ENCODE peak calls at places on chromosomes 13 and 19, in nine cellular contexts. One of them, this sample, is unnamed.

GRCh38 chr13:23985846-23986245 is 88.5 kb upstream of the C1QTNF9B start:
- DNase-seq in keratinocyte: no peak
- DNase-seq in activated CD4-positive, alpha-beta T cell treated with anti-CD3 and anti-CD28 coated beads for 24 hours: no peak
- DNase-seq in left ventricle myocardium inferior: no peak
- DNase-seq in RPMI7951: no peak
- DNase-seq in activated naive CD8-positive, alpha-beta T cell treated with anti-CD3 and anti-CD28 coated beads, Interleukin-2, amount 50 U/mL, for 24 hours: no peak
- DNase-seq in fibroblast of the conjunctiva: no peak
- DNase-seq in ovary: no peak
- DNase-seq in stimulated activated CD8-positive, alpha-beta memory T cell treated with anti-CD3 and anti-CD28 coated beads, Interleukin-7, amount 100 ng/mL, for 24 hours: no peak
- DNase-seq in this sample: no peak

GRCh38 chr19:55477905-55478304 is 1.5 kb downstream of the ZNF628 start:
- DNase-seq in activated naive CD8-positive, alpha-beta T cell treated with anti-CD3 and anti-CD28 coated beads, Interleukin-2, amount 50 U/mL, for 24 hours: no peak
- DNase-seq in fibroblast of the conjunctiva: no peak
- DNase-seq in stimulated activated CD8-positive, alpha-beta memory T cell treated with anti-CD3 and anti-CD28 coated beads, Interleukin-7, amount 100 ng/mL, for 24 hours: no peak
- DNase-seq in keratinocyte: no peak
- DNase-seq in ovary: no peak
- DNase-seq in left ventricle myocardium inferior: no peak
- DNase-seq in RPMI7951: no peak
- DNase-seq in activated CD4-positive, alpha-beta T cell treated with anti-CD3 and anti-CD28 coated beads for 24 hours: no peak
- DNase-seq in this sample: no peak

GRCh38 chr13:29901714-29902631 is 51.6 kb upstream of the UBL3 start:
- DNase-seq in stimulated activated CD8-positive, alpha-beta memory T cell treated with anti-CD3 and anti-CD28 coated beads, Interleukin-7, amount 100 ng/mL, for 24 hours: no peak
- DNase-seq in ovary: peak
- DNase-seq in RPMI7951: peak
- DNase-seq in activated CD4-positive, alpha-beta T cell treated with anti-CD3 and anti-CD28 coated beads for 24 hours: peak
- DNase-seq in fibroblast of the conjunctiva: peak
- DNase-seq in left ventricle myocardium inferior: peak
- DNase-seq in activated naive CD8-positive, alpha-beta T cell treated with anti-CD3 and anti-CD28 coated beads, Interleukin-2, amount 50 U/mL, for 24 hours: peak
- DNase-seq in keratinocyte: no peak
- DNase-seq in this sample: no peak

GRCh38 chr13:48483589-48483988 is 49.3 kb downstream of the RCBTB2 start:
- DNase-seq in RPMI7951: no peak
- DNase-seq in keratinocyte: no peak
- DNase-seq in stimulated activated CD8-positive, alpha-beta memory T cell treated with anti-CD3 and anti-CD28 coated beads, Interleukin-7, amount 100 ng/mL, for 24 hours: no peak
- DNase-seq in ovary: no peak
- DNase-seq in activated naive CD8-positive, alpha-beta T cell treated with anti-CD3 and anti-CD28 coated beads, Interleukin-2, amount 50 U/mL, for 24 hours: no peak
- DNase-seq in activated CD4-positive, alpha-beta T cell treated with anti-CD3 and anti-CD28 coated beads for 24 hours: no peak
- DNase-seq in fibroblast of the conjunctiva: no peak
- DNase-seq in left ventricle myocardium inferior: no peak
- DNase-seq in this sample: no peak

GRCh38 chr13:47945738-47946137 is 55.3 kb downstream of the SUCLA2 start:
- DNase-seq in fibroblast of the conjunctiva: peak
- DNase-seq in stimulated activated CD8-positive, alpha-beta memory T cell treated with anti-CD3 and anti-CD28 coated beads, Interleukin-7, amount 100 ng/mL, for 24 hours: no peak
- DNase-seq in keratinocyte: no peak
- DNase-seq in activated naive CD8-positive, alpha-beta T cell treated with anti-CD3 and anti-CD28 coated beads, Interleukin-2, amount 50 U/mL, for 24 hours: no peak
- DNase-seq in ovary: no peak
- DNase-seq in activated CD4-positive, alpha-beta T cell treated with anti-CD3 and anti-CD28 coated beads for 24 hours: no peak
- DNase-seq in left ventricle myocardium inferior: no peak
- DNase-seq in RPMI7951: peak
- DNase-seq in this sample: no peak

GRCh38 chr13:24997367-24997967 is 98.5 kb upstream of the PABPC3 start:
- DNase-seq in fibroblast of the conjunctiva: peak
- DNase-seq in RPMI7951: peak
- DNase-seq in activated naive CD8-positive, alpha-beta T cell treated with anti-CD3 and anti-CD28 coated beads, Interleukin-2, amount 50 U/mL, for 24 hours: no peak
- DNase-seq in keratinocyte: no peak
- DNase-seq in stimulated activated CD8-positive, alpha-beta memory T cell treated with anti-CD3 and anti-CD28 coated beads, Interleukin-7, amount 100 ng/mL, for 24 hours: no peak
- DNase-seq in left ventricle myocardium inferior: no peak
- DNase-seq in ovary: no peak
- DNase-seq in activated CD4-positive, alpha-beta T cell treated with anti-CD3 and anti-CD28 coated beads for 24 hours: no peak
- DNase-seq in this sample: no peak

GRCh38 chr13:88800505-88800904 is 1129.3 kb downstream of the SLITRK5 start:
- DNase-seq in left ventricle myocardium inferior: no peak
- DNase-seq in RPMI7951: no peak
- DNase-seq in keratinocyte: no peak
- DNase-seq in ovary: no peak
- DNase-seq in activated naive CD8-positive, alpha-beta T cell treated with anti-CD3 and anti-CD28 coated beads, Interleukin-2, amount 50 U/mL, for 24 hours: no peak
- DNase-seq in stimulated activated CD8-positive, alpha-beta memory T cell treated with anti-CD3 and anti-CD28 coated beads, Interleukin-7, amount 100 ng/mL, for 24 hours: no peak
- DNase-seq in fibroblast of the conjunctiva: no peak
- DNase-seq in activated CD4-positive, alpha-beta T cell treated with anti-CD3 and anti-CD28 coated beads for 24 hours: no peak
- DNase-seq in this sample: no peak

GRCh38 chr13:101529419-101529818 is 76.9 kb downstream of the ITGBL1 start:
- DNase-seq in ovary: no peak
- DNase-seq in left ventricle myocardium inferior: no peak
- DNase-seq in stimulated activated CD8-positive, alpha-beta memory T cell treated with anti-CD3 and anti-CD28 coated beads, Interleukin-7, amount 100 ng/mL, for 24 hours: no peak
- DNase-seq in activated CD4-positive, alpha-beta T cell treated with anti-CD3 and anti-CD28 coated beads for 24 hours: peak
- DNase-seq in RPMI7951: peak
- DNase-seq in activated naive CD8-positive, alpha-beta T cell treated with anti-CD3 and anti-CD28 coated beads, Interleukin-2, amount 50 U/mL, for 24 hours: no peak
- DNase-seq in keratinocyte: no peak
- DNase-seq in fibroblast of the conjunctiva: peak
- DNase-seq in this sample: no peak

GRCh38 chr19:6737873-6738725 is 719 bp upstream of the GPR108 start:
- DNase-seq in activated naive CD8-positive, alpha-beta T cell treated with anti-CD3 and anti-CD28 coated beads, Interleukin-2, amount 50 U/mL, for 24 hours: peak
- DNase-seq in keratinocyte: no peak
- DNase-seq in fibroblast of the conjunctiva: peak
- DNase-seq in RPMI7951: peak
- DNase-seq in ovary: peak
- DNase-seq in activated CD4-positive, alpha-beta T cell treated with anti-CD3 and anti-CD28 coated beads for 24 hours: peak
- DNase-seq in stimulated activated CD8-positive, alpha-beta memory T cell treated with anti-CD3 and anti-CD28 coated beads, Interleukin-7, amount 100 ng/mL, for 24 hours: no peak
- DNase-seq in left ventricle myocardium inferior: peak
- DNase-seq in this sample: peak